ENCODE peak calls at places on chromosomes 1 and 21, in five cellular contexts. One of them, this sample, is unnamed.

GRCh38 chr1:232271991-232272589 is 357.8 kb downstream of the SIPA1L2 start:
- DNase-seq in cardiac fibroblast: peak; percentile 46
- DNase-seq in naive thymus-derived CD8-positive, alpha-beta T cell: no peak
- DNase-seq in M059J: no peak
- DNase-seq in stromal cell of bone marrow: no peak
- DNase-seq in this sample: no peak

GRCh38 chr1:11320153-11320936 is 47.3 kb downstream of the UBIAD1 start:
- DNase-seq in cardiac fibroblast: no peak
- DNase-seq in naive thymus-derived CD8-positive, alpha-beta T cell: peak; percentile 21
- DNase-seq in M059J: no peak
- DNase-seq in stromal cell of bone marrow: no peak
- DNase-seq in this sample: peak; percentile 15

GRCh38 chr1:28144203-28145135 is 32.0 kb downstream of the PTAFR start:
- DNase-seq in cardiac fibroblast: peak; percentile 32
- DNase-seq in naive thymus-derived CD8-positive, alpha-beta T cell: no peak
- DNase-seq in M059J: peak; percentile 95
- DNase-seq in stromal cell of bone marrow: peak; percentile 55
- DNase-seq in this sample: no peak

GRCh38 chr1:204513117-204513716 is 3.0 kb upstream of the MDM4 start:
- DNase-seq in cardiac fibroblast: no peak
- DNase-seq in naive thymus-derived CD8-positive, alpha-beta T cell: peak; percentile 29
- DNase-seq in M059J: no peak
- DNase-seq in stromal cell of bone marrow: no peak
- DNase-seq in this sample: peak; percentile 77

GRCh38 chr1:27394282-27394658 is 1.8 kb downstream of the GPR3 start:
- DNase-seq in cardiac fibroblast: no peak
- DNase-seq in naive thymus-derived CD8-positive, alpha-beta T cell: no peak
- DNase-seq in M059J: no peak
- DNase-seq in stromal cell of bone marrow: no peak
- DNase-seq in this sample: no peak

GRCh38 chr1:234529661-234530237 is 50.8 kb upstream of the TARBP1 start:
- DNase-seq in cardiac fibroblast: no peak
- DNase-seq in naive thymus-derived CD8-positive, alpha-beta T cell: no peak
- DNase-seq in M059J: peak; percentile 58
- DNase-seq in stromal cell of bone marrow: no peak
- DNase-seq in this sample: no peak

GRCh38 chr1:167542109-167543032 is 11.2 kb downstream of the CREG1 start:
- DNase-seq in cardiac fibroblast: no peak
- DNase-seq in naive thymus-derived CD8-positive, alpha-beta T cell: no peak
- DNase-seq in M059J: no peak
- DNase-seq in stromal cell of bone marrow: no peak
- DNase-seq in this sample: no peak

GRCh38 chr1:110102081-110102480 is 10.2 kb upstream of the UBL4B start:
- DNase-seq in cardiac fibroblast: peak; percentile 31
- DNase-seq in naive thymus-derived CD8-positive, alpha-beta T cell: no peak
- DNase-seq in M059J: peak; percentile 70
- DNase-seq in stromal cell of bone marrow: no peak
- DNase-seq in this sample: no peak

GRCh38 chr1:38121231-38121680 is 74.7 kb upstream of the POU3F1 start:
- DNase-seq in cardiac fibroblast: no peak
- DNase-seq in naive thymus-derived CD8-positive, alpha-beta T cell: no peak
- DNase-seq in M059J: no peak
- DNase-seq in stromal cell of bone marrow: no peak
- DNase-seq in this sample: no peak

GRCh38 chr1:37633950-37634553 is 640 bp downstream of the RSPO1 start:
- DNase-seq in cardiac fibroblast: no peak
- DNase-seq in naive thymus-derived CD8-positive, alpha-beta T cell: no peak
- DNase-seq in M059J: no peak
- DNase-seq in stromal cell of bone marrow: no peak
- DNase-seq in this sample: no peak

GRCh38 chr1:180231506-180232420 is 1.7 kb downstream of the LHX4 start:
- DNase-seq in cardiac fibroblast: peak; percentile 29
- DNase-seq in naive thymus-derived CD8-positive, alpha-beta T cell: no peak
- DNase-seq in M059J: peak; percentile 73
- DNase-seq in stromal cell of bone marrow: no peak
- DNase-seq in this sample: no peak

GRCh38 chr1:6785721-6786505 is 659 bp downstream of the CAMTA1 start:
- DNase-seq in cardiac fibroblast: peak; percentile 47
- DNase-seq in naive thymus-derived CD8-positive, alpha-beta T cell: peak; percentile 52
- DNase-seq in M059J: peak; percentile 17
- DNase-seq in stromal cell of bone marrow: no peak
- DNase-seq in this sample: peak; percentile 23

GRCh38 chr1:32701421-32701911 is 1.1 kb downstream of the SYNC start:
- DNase-seq in cardiac fibroblast: no peak
- DNase-seq in naive thymus-derived CD8-positive, alpha-beta T cell: no peak
- DNase-seq in M059J: peak; percentile 36
- DNase-seq in stromal cell of bone marrow: no peak
- DNase-seq in this sample: no peak

GRCh38 chr1:211066781-211067384 is 67.1 kb downstream of the KCNH1 start:
- DNase-seq in cardiac fibroblast: no peak
- DNase-seq in naive thymus-derived CD8-positive, alpha-beta T cell: no peak
- DNase-seq in M059J: no peak
- DNase-seq in stromal cell of bone marrow: no peak
- DNase-seq in this sample: no peak

GRCh38 chr21:36803051-36803709 is 104.3 kb downstream of the SIM2 start:
- DNase-seq in cardiac fibroblast: no peak
- DNase-seq in naive thymus-derived CD8-positive, alpha-beta T cell: no peak
- DNase-seq in M059J: no peak
- DNase-seq in stromal cell of bone marrow: no peak
- DNase-seq in this sample: no peak

GRCh38 chr1:36653850-36654249 is 171.1 kb upstream of the CSF3R start:
- DNase-seq in cardiac fibroblast: peak; percentile 77
- DNase-seq in naive thymus-derived CD8-positive, alpha-beta T cell: no peak
- DNase-seq in M059J: peak; percentile 22
- DNase-seq in stromal cell of bone marrow: peak; percentile 1
- DNase-seq in this sample: no peak

GRCh38 chr1:187961895-187962294 is 1133.1 kb downstream of the PLA2G4A start:
- DNase-seq in cardiac fibroblast: no peak
- DNase-seq in naive thymus-derived CD8-positive, alpha-beta T cell: no peak
- DNase-seq in M059J: no peak
- DNase-seq in stromal cell of bone marrow: no peak
- DNase-seq in this sample: no peak

GRCh38 chr1:94578856-94579255 is 37.3 kb upstream of the F3 start:
- DNase-seq in cardiac fibroblast: peak; percentile 34
- DNase-seq in naive thymus-derived CD8-positive, alpha-beta T cell: no peak
- DNase-seq in M059J: peak; percentile 25
- DNase-seq in stromal cell of bone marrow: no peak
- DNase-seq in this sample: no peak

GRCh38 chr1:31642366-31642765 is 2.3 kb downstream of the PEF1 start:
- DNase-seq in cardiac fibroblast: no peak
- DNase-seq in naive thymus-derived CD8-positive, alpha-beta T cell: no peak
- DNase-seq in M059J: no peak
- DNase-seq in stromal cell of bone marrow: no peak
- DNase-seq in this sample: no peak

GRCh38 chr1:145889722-145890121 is 4.1 kb upstream of the ANKRD35 start:
- DNase-seq in cardiac fibroblast: no peak
- DNase-seq in naive thymus-derived CD8-positive, alpha-beta T cell: no peak
- DNase-seq in M059J: no peak
- DNase-seq in stromal cell of bone marrow: no peak
- DNase-seq in this sample: no peak

GRCh38 chr21:37564924-37565529 is 198.5 kb downstream of the DYRK1A start:
- DNase-seq in cardiac fibroblast: no peak
- DNase-seq in naive thymus-derived CD8-positive, alpha-beta T cell: no peak
- DNase-seq in M059J: peak; percentile 74
- DNase-seq in stromal cell of bone marrow: no peak
- DNase-seq in this sample: no peak

GRCh38 chr1:2379733-2380404 is 11.5 kb downstream of the MORN1 start:
- DNase-seq in cardiac fibroblast: no peak
- DNase-seq in naive thymus-derived CD8-positive, alpha-beta T cell: no peak
- DNase-seq in M059J: no peak
- DNase-seq in stromal cell of bone marrow: no peak
- DNase-seq in this sample: no peak

GRCh38 chr1:113372546-113372945 is 17.8 kb upstream of the MAGI3 start:
- DNase-seq in cardiac fibroblast: no peak
- DNase-seq in naive thymus-derived CD8-positive, alpha-beta T cell: no peak
- DNase-seq in M059J: no peak
- DNase-seq in stromal cell of bone marrow: no peak
- DNase-seq in this sample: no peak

GRCh38 chr1:182330303-182330702 is 61.3 kb downstream of the GLUL start:
- DNase-seq in cardiac fibroblast: peak; percentile 7
- DNase-seq in naive thymus-derived CD8-positive, alpha-beta T cell: no peak
- DNase-seq in M059J: peak; percentile 19
- DNase-seq in stromal cell of bone marrow: no peak
- DNase-seq in this sample: no peak

GRCh38 chr1:156160744-156161181 is 7.4 kb downstream of the SEMA4A start:
- DNase-seq in cardiac fibroblast: peak; percentile 79
- DNase-seq in naive thymus-derived CD8-positive, alpha-beta T cell: peak; percentile 63
- DNase-seq in M059J: peak; percentile 71
- DNase-seq in stromal cell of bone marrow: no peak
- DNase-seq in this sample: peak; percentile 37

GRCh38 chr21:39673736-39674135 is 61.0 kb downstream of the B3GALT5 start:
- DNase-seq in cardiac fibroblast: no peak
- DNase-seq in naive thymus-derived CD8-positive, alpha-beta T cell: no peak
- DNase-seq in M059J: no peak
- DNase-seq in stromal cell of bone marrow: no peak
- DNase-seq in this sample: no peak

GRCh38 chr1:44946720-44947059 is 39.7 kb downstream of the EIF2B3 start:
- DNase-seq in cardiac fibroblast: no peak
- DNase-seq in naive thymus-derived CD8-positive, alpha-beta T cell: no peak
- DNase-seq in M059J: no peak
- DNase-seq in stromal cell of bone marrow: no peak
- DNase-seq in this sample: no peak

GRCh38 chr1:32447469-32448185 is 17.2 kb upstream of the ZBTB8B start:
- DNase-seq in cardiac fibroblast: peak; percentile 81
- DNase-seq in naive thymus-derived CD8-positive, alpha-beta T cell: no peak
- DNase-seq in M059J: peak; percentile 80
- DNase-seq in stromal cell of bone marrow: no peak
- DNase-seq in this sample: no peak

GRCh38 chr1:17594026-17594425 is 54.5 kb downstream of the ARHGEF10L start:
- DNase-seq in cardiac fibroblast: peak; percentile 34
- DNase-seq in naive thymus-derived CD8-positive, alpha-beta T cell: no peak
- DNase-seq in M059J: no peak
- DNase-seq in stromal cell of bone marrow: no peak
- DNase-seq in this sample: no peak

GRCh38 chr1:104830534-104830933 is 1080.8 kb downstream of the AMY1C start:
- DNase-seq in cardiac fibroblast: no peak
- DNase-seq in naive thymus-derived CD8-positive, alpha-beta T cell: no peak
- DNase-seq in M059J: no peak
- DNase-seq in stromal cell of bone marrow: no peak
- DNase-seq in this sample: no peak

GRCh38 chr1:24390924-24391782 is 22.4 kb downstream of the STPG1 start:
- DNase-seq in cardiac fibroblast: peak; percentile 94
- DNase-seq in naive thymus-derived CD8-positive, alpha-beta T cell: peak; percentile 44
- DNase-seq in M059J: peak; percentile 80
- DNase-seq in stromal cell of bone marrow: peak; percentile 79
- DNase-seq in this sample: peak; percentile 71

GRCh38 chr1:228058172-228058980 is 24.1 kb upstream of the ARF1 start:
- DNase-seq in cardiac fibroblast: no peak
- DNase-seq in naive thymus-derived CD8-positive, alpha-beta T cell: no peak
- DNase-seq in M059J: no peak
- DNase-seq in stromal cell of bone marrow: no peak
- DNase-seq in this sample: no peak

GRCh38 chr21:42312626-42313104 is 2.5 kb downstream of the TFF3 start:
- DNase-seq in cardiac fibroblast: no peak
- DNase-seq in naive thymus-derived CD8-positive, alpha-beta T cell: no peak
- DNase-seq in M059J: no peak
- DNase-seq in stromal cell of bone marrow: no peak
- DNase-seq in this sample: no peak

GRCh38 chr1:30524840-30525617 is 198.4 kb downstream of the MATN1 start:
- DNase-seq in cardiac fibroblast: no peak
- DNase-seq in naive thymus-derived CD8-positive, alpha-beta T cell: no peak
- DNase-seq in M059J: no peak
- DNase-seq in stromal cell of bone marrow: no peak
- DNase-seq in this sample: no peak

GRCh38 chr1:183942933-183943693 is 94.4 kb downstream of the COLGALT2 start:
- DNase-seq in cardiac fibroblast: peak; percentile 95
- DNase-seq in naive thymus-derived CD8-positive, alpha-beta T cell: no peak
- DNase-seq in M059J: peak; percentile 95
- DNase-seq in stromal cell of bone marrow: peak; percentile 99
- DNase-seq in this sample: no peak

GRCh38 chr21:45634511-45635183 is 8.9 kb upstream of the PCBP3 start:
- DNase-seq in cardiac fibroblast: peak; percentile 72
- DNase-seq in naive thymus-derived CD8-positive, alpha-beta T cell: no peak
- DNase-seq in M059J: no peak
- DNase-seq in stromal cell of bone marrow: no peak
- DNase-seq in this sample: no peak

This sample was measured in CD4-positive, alpha-beta memory T cell.